ENCODE peak calls at places on chromosome 21, in eight cellular contexts. B is Panc1, E is HCT116, U is HepG2, M is upper lobe of left lung, Q is GM23338, J is K562, Y is GM12878. H is an unnamed sample. For H3K4me1, the result is how much of the 10 kb centered on the place peaks cover.

GRCh38 chr21:42002421-42002958 is 7.7 kb downstream of the ZBTB21 start:
- ATAC-seq in B (no peak), E (no peak), U (no peak), M (no peak), Q (no peak), J (no peak), Y (peak), H (no peak)

GRCh38 chr21:41929248-41929647 is 24.6 kb downstream of the C2CD2 start:
- ATAC-seq in B (no peak), E (no peak), U (no peak), M (no peak), Q (no peak), J (no peak), Y (peak), H (no peak)

GRCh38 chr21:41364308-41364707 is 2.5 kb downstream of the MX2 start:
- ATAC-seq in B (no peak), E (no peak), U (no peak), M (no peak), Q (no peak), J (no peak), Y (peak), H (no peak)

GRCh38 chr21:42569732-42570301 is 56.2 kb downstream of the SLC37A1 start:
- ATAC-seq in B (no peak), E (no peak), U (no peak), M (no peak), Q (no peak), J (no peak), Y (no peak), H (no peak)

GRCh38 chr21:42749226-42749625 is 95.8 kb downstream of the PDE9A start:
- ATAC-seq in B (no peak), E (no peak), U (no peak), M (no peak), Q (no peak), J (no peak), Y (no peak), H (no peak)

GRCh38 chr21:42041246-42041645 is 29.9 kb upstream of the UMODL1 start:
- ATAC-seq in B (no peak), E (no peak), U (no peak), M (no peak), Q (no peak), J (no peak), Y (no peak), H (no peak)

GRCh38 chr21:33157303-33157702 is 72.4 kb upstream of the IFNAR2 start:
- ATAC-seq in B (no peak), E (no peak), U (no peak), M (no peak), Q (peak), J (no peak), Y (no peak), H (no peak)

GRCh38 chr21:42465008-42465878 is 30.8 kb downstream of the RSPH1 start:
- ATAC-seq in B (no peak), E (no peak), U (no peak), M (no peak), Q (no peak), J (peak), Y (peak), H (peak)

GRCh38 chr21:30936207-30936606 is 54.8 kb upstream of the KRTAP11-1 start:
- ATAC-seq in B (no peak), E (no peak), U (no peak), M (peak), Q (no peak), J (no peak), Y (no peak), H (peak)

GRCh38 chr21:28393279-28393678 is 599.4 kb downstream of the LTN1 start:
- ATAC-seq in B (no peak), E (no peak), U (no peak), M (peak), Q (no peak), J (no peak), Y (no peak), H (peak)

GRCh38 chr21:32457962-32458361 is 45.5 kb downstream of the EVA1C start:
- ATAC-seq in B (no peak), E (no peak), U (no peak), M (no peak), Q (no peak), J (no peak), Y (no peak), H (no peak)

GRCh38 chr21:31218830-31219608 is 125.0 kb downstream of the TIAM1 start:
- ATAC-seq in B (no peak), E (peak), U (no peak), M (peak), Q (peak), J (no peak), Y (peak), H (peak)

GRCh38 chr21:26961704-26962103 is 5.2 kb downstream of the ADAMTS5 start:
- ATAC-seq in B (no peak), E (no peak), U (no peak), M (no peak), Q (no peak), J (no peak), Y (no peak), H (no peak)

GRCh38 chr21:39137248-39138186 is 45.7 kb downstream of the PSMG1 start:
- ATAC-seq in B (peak), E (no peak), U (peak), M (no peak), Q (peak), J (peak), Y (no peak), H (no peak)

GRCh38 chr21:17476006-17476405 is 36.8 kb upstream of the CXADR start:
- ATAC-seq in B (no peak), E (no peak), U (peak), M (no peak), Q (no peak), J (no peak), Y (no peak), H (no peak)

GRCh38 chr21:31720330-31720729 is 11.6 kb downstream of the SCAF4 start:
- ATAC-seq in B (no peak), E (no peak), U (peak), M (no peak), Q (no peak), J (peak), Y (peak), H (no peak)

GRCh38 chr21:41186763-41187536 is 19.0 kb downstream of the BACE2 start:
- ATAC-seq in B (peak), E (peak), U (no peak), M (no peak), Q (peak), J (peak), Y (no peak), H (no peak)

GRCh38 chr21:16870116-16870515 is 642.7 kb upstream of the CXADR start:
- ATAC-seq in B (no peak), E (no peak), U (no peak), M (no peak), Q (no peak), J (no peak), Y (no peak), H (no peak)

GRCh38 chr21:36791695-36792451 is 93.0 kb downstream of the SIM2 start:
- ATAC-seq in B (no peak), E (no peak), U (no peak), M (no peak), Q (peak), J (no peak), Y (no peak), H (no peak)

GRCh38 chr21:17798796-17799195 is 20.4 kb downstream of the C21orf91 start:
- ATAC-seq in B (no peak), E (no peak), U (no peak), M (no peak), Q (no peak), J (no peak), Y (no peak), H (no peak)

GRCh38 chr21:29105218-29105617 is 25.2 kb upstream of the MAP3K7CL start:
- ATAC-seq in B (no peak), E (no peak), U (peak), M (no peak), Q (no peak), J (no peak), Y (no peak), H (no peak)

GRCh38 chr21:33432496-33432895 is 29.3 kb downstream of the IFNGR2 start:
- ATAC-seq in B (no peak), E (no peak), U (no peak), M (no peak), Q (no peak), J (no peak), Y (peak), H (no peak)

GRCh38 chr21:36749935-36750578 is 51.1 kb downstream of the SIM2 start:
- ATAC-seq in B (no peak), E (no peak), U (no peak), M (no peak), Q (peak), J (peak), Y (no peak), H (peak)

GRCh38 chr21:41825881-41826280 is 53.3 kb downstream of the PRDM15 start:
- ATAC-seq in B (no peak), E (no peak), U (no peak), M (no peak), Q (no peak), J (no peak), Y (no peak), H (no peak)

GRCh38 chr21:29102791-29103257 is 27.6 kb upstream of the MAP3K7CL start:
- ATAC-seq in B (no peak), E (no peak), U (peak), M (no peak), Q (no peak), J (no peak), Y (no peak), H (no peak)

GRCh38 chr21:17570773-17571172 is 41.9 kb downstream of the BTG3 start:
- ATAC-seq in B (no peak), E (no peak), U (no peak), M (no peak), Q (no peak), J (no peak), Y (no peak), H (no peak)

GRCh38 chr21:17758703-17759102 is 60.5 kb downstream of the C21orf91 start:
- ATAC-seq in B (no peak), E (no peak), U (peak), M (no peak), Q (no peak), J (peak), Y (no peak), H (peak)

GRCh38 chr21:37560385-37560784 is 193.8 kb downstream of the DYRK1A start:
- ATAC-seq in B (no peak), E (no peak), U (no peak), M (no peak), Q (no peak), J (no peak), Y (no peak), H (no peak)

GRCh38 chr21:26795398-26795790 is 49.8 kb downstream of the ADAMTS1 start:
- ATAC-seq in B (no peak), E (no peak), U (no peak), M (no peak), Q (no peak), J (no peak), Y (no peak), H (no peak)

GRCh38 chr21:36641346-36641745 is 57.6 kb upstream of the SIM2 start:
- ATAC-seq in B (no peak), E (no peak), U (no peak), M (no peak), Q (no peak), J (no peak), Y (no peak), H (no peak)

GRCh38 chr21:42524341-42525227 is 10.9 kb downstream of the SLC37A1 start:
- ATAC-seq in B (no peak), E (no peak), U (no peak), M (peak), Q (peak), J (peak), Y (peak), H (peak)

GRCh38 chr21:30186242-30186641 is 19.6 kb upstream of the CLDN17 start:
- ATAC-seq in B (no peak), E (no peak), U (no peak), M (no peak), Q (no peak), J (no peak), Y (no peak), H (no peak)

GRCh38 chr21:39319814-39320332 is 6.4 kb upstream of the BRWD1 start:
- ATAC-seq in B (no peak), E (no peak), U (no peak), M (no peak), Q (no peak), J (peak), Y (no peak), H (peak)

GRCh38 chr21:29208666-29209059 is 78.2 kb downstream of the MAP3K7CL start:
- ATAC-seq in B (no peak), E (no peak), U (no peak), M (no peak), Q (no peak), J (no peak), Y (peak), H (peak)

GRCh38 chr21:33244781-33245105 is 15.0 kb downstream of the IFNAR2 start:
- ATAC-seq in B (no peak), E (no peak), U (no peak), M (no peak), Q (no peak), J (no peak), Y (no peak), H (no peak)

GRCh38 chr21:42009018-42009830 is 936 bp downstream of the ZBTB21 start:
- ATAC-seq in B (peak), E (peak), U (peak), M (peak), Q (peak), J (peak), Y (peak), H (peak)

GRCh38 chr21:17612023-17612564 is 607 bp downstream of the BTG3 start:
- ATAC-seq in B (peak), E (peak), U (peak), M (peak), Q (peak), J (peak), Y (peak), H (peak)

GRCh38 chr21:30336596-30336995 is 898 bp downstream of the KRTAP27-1 start:
- ATAC-seq in B (no peak), E (no peak), U (no peak), M (no peak), Q (no peak), J (no peak), Y (no peak), H (no peak)

GRCh38 chr21:42319368-42319767 is 4.2 kb upstream of the TFF3 start:
- ATAC-seq in B (no peak), E (no peak), U (no peak), M (peak), Q (no peak), J (peak), Y (peak), H (no peak)

GRCh38 chr21:31158789-31159581 is 120.7 kb upstream of the KRTAP19-8 start:
- ATAC-seq in B (no peak), E (no peak), U (no peak), M (no peak), Q (no peak), J (no peak), Y (no peak), H (no peak)

GRCh38 chr21:44967082-44968047 is 27.5 kb downstream of the SLX9 start:
- ATAC-seq in B (peak), E (no peak), U (no peak), M (peak), Q (no peak), J (no peak), Y (no peak), H (peak)

GRCh38 chr21:44964381-44964780 is 24.6 kb downstream of the SLX9 start:
- ATAC-seq in B (no peak), E (no peak), U (no peak), M (no peak), Q (no peak), J (no peak), Y (no peak), H (no peak)

GRCh38 chr21:44969066-44969649 is 29.3 kb downstream of the SLX9 start:
- ATAC-seq in B (no peak), E (no peak), U (no peak), M (no peak), Q (no peak), J (no peak), Y (no peak), H (no peak)

GRCh38 chr21:44965251-44966022 is 25.6 kb downstream of the SLX9 start:
- ATAC-seq in B (no peak), E (no peak), U (no peak), M (no peak), Q (peak), J (no peak), Y (peak), H (no peak)

DNA sequence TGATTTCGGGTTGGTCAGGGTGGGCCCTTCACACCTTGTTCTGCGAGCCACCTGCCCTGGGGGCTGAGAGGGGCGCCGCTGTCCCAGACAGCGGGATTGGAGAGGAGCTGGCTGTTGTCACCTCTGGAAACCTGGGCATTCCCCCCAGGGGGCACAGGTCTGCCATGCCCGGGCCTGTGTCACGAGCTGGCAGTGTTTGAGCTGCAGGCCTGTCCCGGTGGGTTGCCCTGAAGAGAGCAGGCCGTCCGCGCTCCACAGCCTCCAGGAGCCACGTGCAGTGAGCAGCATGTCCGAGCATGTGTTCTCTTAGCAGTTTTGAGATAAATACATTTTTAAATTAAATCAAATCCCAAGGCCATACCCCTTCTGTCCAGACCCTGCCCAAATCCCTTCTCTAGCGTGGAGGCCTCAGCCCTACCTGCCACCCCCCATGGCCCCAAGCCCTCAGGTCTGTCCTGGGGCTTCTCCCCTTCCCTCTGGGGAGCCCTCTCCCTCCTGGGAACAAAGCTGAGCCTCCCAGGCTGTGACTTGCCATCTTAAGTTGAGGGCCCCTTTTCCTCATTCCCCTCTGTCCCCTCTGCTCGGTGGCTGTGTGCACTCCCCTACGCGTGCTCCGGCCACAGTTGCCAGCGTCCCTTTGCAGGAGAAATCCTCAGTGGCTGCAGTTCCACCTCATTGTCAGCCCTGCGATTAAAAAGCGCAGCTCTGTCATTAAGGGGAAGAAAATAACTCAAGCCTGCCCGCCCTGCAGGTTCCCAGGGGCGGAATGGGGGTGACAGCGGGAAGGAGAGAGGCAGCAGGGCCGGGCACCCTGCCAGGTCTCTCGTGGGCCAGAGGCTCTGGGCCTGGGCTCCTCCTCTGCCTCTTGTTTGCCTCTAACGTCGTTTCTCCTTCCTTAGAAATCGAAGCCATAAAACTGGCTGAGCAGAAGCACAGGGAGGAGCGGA is 26.6 kb downstream of the SLX9 start:
- ATAC-seq in B (no peak), E (no peak), U (no peak), M (no peak), Q (no peak), J (no peak), Y (no peak), H (peak)
- TF ChIP-seq POLR2AphosphoS5 in B (no peak), E (no peak), U (no peak), M (no peak), Q (no peak), J (no peak), Y (no peak), H (peak)

GRCh38 chr21:44299085-44299457 is 782 bp upstream of the PFKL start:
- ATAC-seq in B (no peak), E (no peak), U (no peak), M (no peak), Q (no peak), J (no peak), Y (peak), H (no peak)

GRCh38 chr21:44300262-44300959 is 558 bp downstream of the PFKL start:
- ATAC-seq in B (peak), E (peak), U (peak), M (peak), Q (peak), J (peak), Y (peak), H (peak)

GRCh38 chr21:44299458-44300261 is at the start of gene PFKL:
- ATAC-seq in B (peak), E (peak), U (peak), M (peak), Q (peak), J (peak), Y (peak), H (peak)

GRCh38 chr21:44301961-44302406 is 2.1 kb downstream of the PFKL start:
- ATAC-seq in B (no peak), E (no peak), U (peak), M (no peak), Q (no peak), J (no peak), Y (peak), H (no peak)

GRCh38 chr21:44301093-44301492 is 1.2 kb downstream of the PFKL start:
- ATAC-seq in B (no peak), E (no peak), U (peak), M (no peak), Q (peak), J (no peak), Y (no peak), H (no peak)
- H3K4me1 ChIP-seq in B (under half), E (under half), U (half or more), M (half or more), Q (under half), J (under half), Y (under half), H (under half)

GRCh38 chr21:43809853-43810504 is 20.6 kb downstream of the RRP1 start:
- ATAC-seq in B (peak), E (no peak), U (no peak), M (no peak), Q (no peak), J (no peak), Y (no peak), H (no peak)
- TF ChIP-seq POLR2AphosphoS5 in B (no peak), E (peak), U (no peak), M (no peak), Q (no peak), J (no peak), Y (peak), H (no peak)

GRCh38 chr21:35050348-35051286 is 1.5 kb upstream of the RUNX1 start:
- ATAC-seq in B (no peak), E (peak), U (peak), M (no peak), Q (no peak), J (peak), Y (peak), H (no peak)

GRCh38 chr21:35048706-35049617 is at the start of gene RUNX1:
- ATAC-seq in B (peak), E (no peak), U (no peak), M (peak), Q (no peak), J (peak), Y (peak), H (peak)

GRCh38 chr21:35046880-35047229 is 2.2 kb downstream of the RUNX1 start:
- ATAC-seq in B (no peak), E (no peak), U (peak), M (peak), Q (no peak), J (no peak), Y (no peak), H (peak)

GRCh38 chr21:35046223-35046690 is 2.8 kb downstream of the RUNX1 start:
- ATAC-seq in B (no peak), E (no peak), U (no peak), M (no peak), Q (no peak), J (no peak), Y (no peak), H (no peak)

DNA sequence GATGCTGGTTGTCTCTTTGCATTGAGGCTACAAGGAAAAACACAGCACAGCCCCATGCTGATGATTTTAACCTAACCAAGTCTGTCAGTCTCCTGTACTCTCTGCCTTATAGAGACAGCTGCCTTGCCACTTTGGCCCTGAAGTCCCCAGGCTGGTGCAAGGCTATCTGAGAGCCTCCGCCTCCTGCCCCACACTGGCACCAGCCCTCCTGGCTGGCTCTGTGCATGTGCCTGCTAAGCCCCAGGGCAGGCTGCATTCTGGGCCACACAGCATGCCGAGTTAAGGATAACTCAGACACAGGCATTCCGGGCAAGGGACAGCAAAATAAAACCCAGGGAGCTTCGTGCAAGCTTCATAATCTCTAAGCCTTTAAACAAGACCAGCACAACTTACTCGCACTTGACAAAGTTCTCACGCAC is 910 bp downstream of the RUNX1 start:
- ATAC-seq in B (peak), E (peak), U (no peak), M (peak), Q (no peak), J (peak), Y (no peak), H (no peak)
- H3K4me1 ChIP-seq in B (under half), E (under half), U (under half), M (under half), Q (under half), J (half or more), Y (half or more), H (under half)